ENCODE peak calls at places on chromosomes 5 and 9, in four cellular contexts. F is AG10803, N is left lung, V is spleen. T is an unnamed sample.

GRCh38 chr9:88179080-88179521 is 40.8 kb upstream of the SPATA31C2 start:
- DNase-seq in F (no peak), N (no peak), V (peak; percentile 83), T (peak; percentile 49)

GRCh38 chr5:343461-344401 is 22.2 kb downstream of the AHRR start:
- DNase-seq in F (peak; percentile 80), N (peak; percentile 88), V (no peak), T (no peak)

GRCh38 chr5:40676643-40677333 is 2.9 kb upstream of the PTGER4 start:
- DNase-seq in F (peak; percentile 82), N (no peak), V (no peak), T (no peak)

GRCh38 chr9:24498632-24499031 is 47.1 kb downstream of the IZUMO3 start:
- DNase-seq in F (no peak), N (no peak), V (no peak), T (no peak)

GRCh38 chr9:124256517-124257069 is 1.2 kb upstream of the NEK6 start:
- DNase-seq in F (peak; percentile 95), N (peak; percentile 60), V (peak; percentile 63), T (no peak)

GRCh38 chr9:14992025-14992424 is 81.8 kb upstream of the FREM1 start:
- DNase-seq in F (peak; percentile 37), N (no peak), V (no peak), T (no peak)

GRCh38 chr5:2751592-2752021 is at the start of gene IRX2:
- DNase-seq in F (peak; percentile 98), N (peak; percentile 92), V (no peak), T (no peak)

GRCh38 chr5:65103674-65104035 is 334.9 kb downstream of the CWC27 start:
- DNase-seq in F (peak; percentile 14), N (no peak), V (no peak), T (no peak)

GRCh38 chr5:57779383-57780223 is 297.0 kb upstream of the ACTBL2 start:
- DNase-seq in F (peak; percentile 74), N (no peak), V (no peak), T (no peak)

GRCh38 chr9:123372766-123373446 is 16.9 kb downstream of the CRB2 start:
- DNase-seq in F (no peak), N (peak; percentile 50), V (no peak), T (no peak)

GRCh38 chr5:171648279-171648774 is 137.3 kb upstream of the SMIM23 start:
- DNase-seq in F (no peak), N (no peak), V (no peak), T (no peak)

GRCh38 chr5:171647900-171648253 is 137.7 kb upstream of the SMIM23 start:
- DNase-seq in F (no peak), N (no peak), V (no peak), T (no peak)

GRCh38 chr5:171649002-171649401 is 136.6 kb upstream of the SMIM23 start:
- DNase-seq in F (no peak), N (no peak), V (no peak), T (no peak)

GRCh38 chr5:171646338-171647042 is 139.1 kb upstream of the SMIM23 start:
- DNase-seq in F (no peak), N (no peak), V (no peak), T (no peak)

DNA sequence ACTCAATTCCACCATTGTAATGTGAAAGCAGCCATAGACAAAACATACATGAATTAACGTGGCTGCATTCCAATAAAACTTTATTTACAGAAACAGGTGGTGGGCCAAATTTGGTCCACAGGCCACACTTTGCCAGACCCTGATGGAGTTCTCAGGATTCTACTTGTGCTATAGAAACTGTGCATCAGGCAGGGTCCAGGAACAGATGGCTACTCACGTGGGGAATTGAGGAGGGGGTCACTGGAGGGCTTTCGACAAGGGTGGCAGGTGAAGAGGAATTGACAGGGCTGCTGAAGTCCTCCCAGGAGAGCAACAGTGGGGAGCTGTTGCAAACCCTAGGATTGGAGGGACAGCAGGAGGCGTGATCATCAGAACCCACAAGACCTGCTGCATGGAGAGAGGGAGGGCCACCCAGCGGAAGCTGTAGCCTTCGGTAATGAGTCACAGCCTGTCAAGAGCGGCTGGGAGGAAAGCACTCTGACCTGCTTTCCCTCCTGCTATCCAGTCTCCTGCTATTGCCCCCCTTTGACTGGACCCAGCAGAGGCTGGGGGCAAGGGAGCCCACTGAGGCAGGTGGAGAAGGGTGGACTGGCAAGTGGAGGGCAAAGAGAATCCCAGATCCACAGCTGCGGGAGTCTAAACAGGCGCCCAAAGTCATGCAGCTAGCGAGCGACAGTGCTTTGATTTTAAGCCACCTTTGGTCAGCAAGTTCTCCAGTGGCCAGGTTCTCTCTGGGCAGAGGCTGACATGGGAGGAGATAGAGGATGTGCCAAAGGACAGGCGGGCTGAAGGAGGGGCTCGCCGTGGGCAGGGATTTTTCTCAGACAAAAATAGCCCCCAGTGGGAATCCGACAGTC is 138.3 kb upstream of the SMIM23 start:
- DNase-seq in F (peak; percentile 25), N (no peak), V (no peak), T (no peak)
- TF ChIP-seq CTCF in F (no peak), N (no peak), V (no peak), T (no peak)

GRCh38 chr5:157378509-157378908 is 81.5 kb upstream of the NIPAL4 start:
- DNase-seq in F (no peak), N (no peak), V (no peak), T (no peak)
- TF ChIP-seq CTCF in F (no peak), N (no peak), V (no peak), T (no peak)

DNA sequence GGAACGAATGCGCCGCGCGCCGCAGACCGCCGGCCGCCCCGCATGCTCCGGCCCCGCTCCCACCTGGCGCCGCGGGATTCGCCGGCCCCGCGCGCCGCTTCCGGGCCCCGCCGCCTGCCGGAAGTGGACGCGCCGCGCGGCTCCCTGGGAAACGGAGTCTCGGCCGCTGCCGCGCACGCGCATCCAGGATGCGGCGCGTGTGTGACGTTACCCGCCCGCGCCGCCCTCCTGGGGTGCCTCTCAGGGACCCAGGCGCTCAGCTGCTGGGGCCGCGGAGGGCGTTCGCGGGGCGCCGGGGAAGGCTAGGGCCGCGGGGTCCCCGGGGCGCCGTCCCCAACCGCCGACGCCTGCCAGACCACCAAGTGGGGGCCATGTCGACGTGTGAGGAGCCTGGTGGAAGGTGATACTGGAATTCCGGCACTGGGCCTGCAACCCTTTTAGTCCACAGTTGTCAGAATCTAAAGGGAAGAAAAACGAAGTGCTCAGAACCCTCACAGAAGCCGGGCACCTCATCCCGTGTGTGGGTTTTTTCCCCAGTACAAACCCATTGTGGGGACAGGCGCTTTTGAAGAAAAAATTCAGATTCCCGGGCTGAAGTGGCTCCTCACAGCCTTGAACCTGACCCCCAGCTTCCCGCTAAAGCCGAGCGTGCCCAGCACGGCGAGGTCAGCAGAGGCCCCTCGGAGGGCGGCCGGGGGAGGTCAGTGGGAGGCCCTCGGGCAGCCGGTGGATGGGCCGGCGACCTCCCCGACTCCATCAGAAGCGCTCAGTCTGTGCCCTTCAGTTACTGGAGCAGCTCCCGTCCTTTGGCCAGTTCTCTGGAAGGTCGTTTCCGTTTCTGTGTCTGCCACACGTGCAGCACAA is at the start of gene CLPTM1L:
- DNase-seq in F (peak; percentile 80), N (peak; percentile 94), V (peak; percentile 95), T (peak; percentile 90)
- TF ChIP-seq CTCF in F (no peak), N (no peak), V (no peak), T (no peak)

GRCh38 chr5:100520348-100520747 is 14.8 kb upstream of the FAM174A start:
- DNase-seq in F (no peak), N (peak; percentile 13), V (no peak), T (no peak)
- TF ChIP-seq CTCF in F (no peak), N (no peak), V (no peak), T (no peak)

DNA sequence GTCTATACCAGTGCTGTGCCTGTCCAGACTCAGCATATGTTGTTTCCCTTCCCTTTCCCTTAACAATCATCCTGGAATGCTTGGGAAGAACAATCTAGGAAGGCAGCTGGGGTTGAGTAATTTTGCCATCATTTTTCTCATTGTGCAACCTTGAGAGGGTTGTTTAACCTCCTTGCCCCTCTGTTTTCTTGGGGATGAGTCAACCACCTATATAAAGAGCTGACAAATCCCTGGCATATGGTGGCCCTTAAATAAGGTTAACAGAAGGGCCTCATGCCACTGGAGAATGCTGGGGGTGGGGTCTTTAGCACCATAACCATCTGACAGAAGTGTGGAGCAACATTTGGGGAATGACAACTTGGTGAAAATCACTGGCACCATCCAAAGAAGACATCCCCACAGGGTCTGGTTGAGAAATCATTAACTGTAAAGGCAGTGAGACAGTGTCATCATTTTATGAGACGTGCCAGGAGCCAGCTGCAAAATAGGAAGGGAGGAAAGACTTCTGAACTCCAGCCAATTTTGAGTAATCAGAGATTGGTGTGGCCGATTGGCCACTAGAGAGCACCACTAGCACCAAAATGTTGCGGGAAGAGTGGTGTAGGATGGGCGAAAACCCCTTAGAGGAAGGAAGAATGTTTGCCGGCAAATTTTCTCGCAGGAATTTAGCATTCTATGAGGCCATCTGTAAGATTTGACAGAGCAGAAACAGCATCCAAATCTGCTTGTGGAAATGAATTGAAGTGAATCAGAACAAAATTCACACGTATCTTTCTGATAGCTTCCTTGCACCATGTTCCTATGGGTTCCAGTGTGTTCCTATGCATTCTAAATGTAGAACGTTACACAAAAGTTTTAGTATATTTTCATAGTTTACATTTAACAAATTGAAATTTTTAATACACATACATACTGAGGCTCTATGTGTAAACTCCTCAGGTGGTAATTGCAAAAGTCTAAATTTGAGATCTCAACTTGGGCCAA is 113.8 kb downstream of the MSX2 start:
- DNase-seq in F (peak; percentile 80), N (no peak), V (no peak), T (no peak)
- TF ChIP-seq CTCF in F (peak; percentile 18), N (no peak), V (no peak), T (no peak)

GRCh38 chr9:136109351-136110081 is 9.2 kb downstream of the TMEM250 start:
- DNase-seq in F (peak; percentile 86), N (peak; percentile 96), V (peak; percentile 98), T (peak; percentile 83)

GRCh38 chr9:136111190-136111589 is 7.5 kb downstream of the TMEM250 start:
- DNase-seq in F (no peak), N (no peak), V (no peak), T (no peak)

GRCh38 chr9:136108648-136109266 is 9.9 kb downstream of the TMEM250 start:
- DNase-seq in F (no peak), N (no peak), V (peak; percentile 81), T (no peak)

GRCh38 chr9:136111910-136112309 is 6.8 kb downstream of the TMEM250 start:
- DNase-seq in F (no peak), N (no peak), V (no peak), T (no peak)

DNA sequence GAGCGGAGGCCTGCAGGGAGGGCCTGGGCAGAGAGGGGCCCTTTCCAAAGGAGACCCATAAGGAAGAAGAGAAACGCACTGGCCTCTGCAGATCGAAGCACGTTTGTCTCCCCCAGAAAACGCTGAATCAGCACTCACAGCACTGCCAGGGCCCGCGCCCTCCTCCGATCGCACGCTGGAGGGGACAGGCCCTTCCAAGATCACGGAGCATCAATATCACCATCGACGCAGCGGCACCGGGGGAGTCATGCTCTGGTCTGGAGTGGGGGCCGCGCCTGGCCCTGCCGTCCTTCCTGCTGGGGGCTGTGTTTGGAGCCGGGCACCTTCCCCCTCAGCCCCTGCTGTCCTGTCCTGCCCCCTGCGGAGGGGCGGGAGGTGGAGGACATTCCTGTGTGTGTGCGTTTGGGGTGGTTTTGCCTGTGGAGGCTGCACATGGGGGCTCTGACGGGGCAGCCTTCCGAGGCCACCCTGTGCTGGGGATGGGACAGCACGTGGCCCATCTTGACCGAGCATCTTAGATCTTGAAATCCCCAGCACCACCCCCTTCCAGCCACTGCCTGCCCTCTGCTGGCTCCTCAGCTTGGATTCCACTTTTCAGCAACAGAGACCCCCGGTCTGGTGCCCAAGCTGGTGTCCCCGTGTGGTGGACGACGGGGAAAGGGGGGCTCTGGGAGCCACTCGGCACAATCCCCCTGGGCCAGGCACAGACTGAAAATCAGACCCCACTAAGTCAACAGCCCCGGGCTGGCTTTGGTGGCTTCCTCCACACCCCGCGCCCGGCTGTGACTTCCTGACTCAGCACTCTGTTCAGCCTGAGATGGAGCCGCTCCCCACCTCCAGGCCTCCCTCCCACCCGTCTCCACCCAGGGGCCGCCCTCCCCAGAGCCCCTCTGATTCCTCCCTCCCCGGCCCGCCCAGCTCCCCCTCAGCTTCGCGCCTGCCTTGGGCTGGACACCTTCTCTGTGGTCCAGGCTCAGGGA is 8.3 kb downstream of the TMEM250 start:
- DNase-seq in F (peak; percentile 22), N (no peak), V (peak; percentile 87), T (no peak)
- TF ChIP-seq CTCF in F (peak; percentile 28), N (no peak), V (no peak), T (no peak)

T was measured in natural killer cell.